ENCODE peak calls at places on chromosomes 6 and 20, in ten cellular contexts. I is cardiac muscle cell; N is PC-3; P is A549; C is CD4-positive, alpha-beta T cell; Y is uterus; L is kidney; G is keratinocyte; W is tibial artery; J is GM23338. R is an unnamed sample.

GRCh38 chr20:64216036-64216435 is 39.5 kb upstream of the PCMTD2 start:
- DNase-seq in L (no peak), W (no peak), I (no peak), N (no peak), Y (no peak), C (no peak), G (no peak), P (no peak), J (no peak), R (no peak)

GRCh38 chr6:162750776-162751175 is 23.0 kb downstream of the PACRG start:
- DNase-seq in N (peak; percentile 88), L (no peak), Y (no peak), W (no peak), I (no peak), G (no peak), P (no peak), J (no peak), C (no peak), R (no peak)

GRCh38 chr6:155880905-155881304 is 425.3 kb upstream of the NOX3 start:
- DNase-seq in G (no peak), I (no peak), J (no peak), L (no peak), Y (no peak), P (no peak), W (no peak), N (peak; percentile 55), C (no peak), R (no peak)

GRCh38 chr20:18632196-18632789 is 44.4 kb downstream of the DTD1 start:
- DNase-seq in L (peak; percentile 86), P (peak; percentile 63), Y (peak; percentile 79), N (peak; percentile 67), W (no peak), I (peak; percentile 81), J (peak; percentile 88), C (peak; percentile 6), G (peak; percentile 11), R (no peak)

GRCh38 chr6:128648022-128648598 is 127.7 kb upstream of the PTPRK start:
- DNase-seq in N (no peak), G (no peak), C (no peak), Y (no peak), I (peak; percentile 77), J (no peak), P (no peak), W (no peak), L (no peak), R (no peak)

GRCh38 chr20:1809121-1809520 is 86.1 kb upstream of the SIRPA start:
- DNase-seq in I (no peak), L (no peak), Y (no peak), J (no peak), P (peak; percentile 84), C (no peak), G (peak; percentile 90), N (peak; percentile 94), W (no peak), R (no peak)

GRCh38 chr6:19413323-19413722 is 423.8 kb upstream of the ID4 start:
- DNase-seq in P (no peak), G (no peak), I (no peak), Y (no peak), L (no peak), W (no peak), J (no peak), C (no peak), N (peak; percentile 76), R (no peak)

GRCh38 chr20:56187791-56188190 is 60.7 kb upstream of the MC3R start:
- DNase-seq in C (no peak), P (no peak), G (no peak), I (no peak), W (no peak), Y (no peak), N (peak; percentile 59), L (no peak), J (no peak), R (no peak)

GRCh38 chr6:150598401-150598800 is 1.3 kb upstream of the PLEKHG1 start:
- DNase-seq in N (no peak), G (no peak), Y (no peak), I (no peak), J (no peak), P (no peak), C (no peak), L (no peak), W (no peak), R (no peak)

GRCh38 chr6:150598858-150599198 is 857 bp upstream of the PLEKHG1 start:
- DNase-seq in Y (no peak), C (no peak), L (no peak), N (no peak), P (no peak), W (no peak), J (no peak), I (no peak), G (no peak), R (no peak)

GRCh38 chr6:150600003-150600301 is 267 bp downstream of the PLEKHG1 start:
- DNase-seq in N (no peak), I (no peak), P (no peak), G (no peak), Y (no peak), J (no peak), C (no peak), L (no peak), W (no peak), R (no peak)

GRCh38 chr6:150599199-150600002 is at the start of gene PLEKHG1:
- DNase-seq in L (peak; percentile 94), P (peak; percentile 34), N (peak; percentile 62), W (peak; percentile 74), Y (peak; percentile 69), J (peak; percentile 86), C (peak; percentile 10), G (no peak), I (peak; percentile 81), R (no peak)

DNA sequence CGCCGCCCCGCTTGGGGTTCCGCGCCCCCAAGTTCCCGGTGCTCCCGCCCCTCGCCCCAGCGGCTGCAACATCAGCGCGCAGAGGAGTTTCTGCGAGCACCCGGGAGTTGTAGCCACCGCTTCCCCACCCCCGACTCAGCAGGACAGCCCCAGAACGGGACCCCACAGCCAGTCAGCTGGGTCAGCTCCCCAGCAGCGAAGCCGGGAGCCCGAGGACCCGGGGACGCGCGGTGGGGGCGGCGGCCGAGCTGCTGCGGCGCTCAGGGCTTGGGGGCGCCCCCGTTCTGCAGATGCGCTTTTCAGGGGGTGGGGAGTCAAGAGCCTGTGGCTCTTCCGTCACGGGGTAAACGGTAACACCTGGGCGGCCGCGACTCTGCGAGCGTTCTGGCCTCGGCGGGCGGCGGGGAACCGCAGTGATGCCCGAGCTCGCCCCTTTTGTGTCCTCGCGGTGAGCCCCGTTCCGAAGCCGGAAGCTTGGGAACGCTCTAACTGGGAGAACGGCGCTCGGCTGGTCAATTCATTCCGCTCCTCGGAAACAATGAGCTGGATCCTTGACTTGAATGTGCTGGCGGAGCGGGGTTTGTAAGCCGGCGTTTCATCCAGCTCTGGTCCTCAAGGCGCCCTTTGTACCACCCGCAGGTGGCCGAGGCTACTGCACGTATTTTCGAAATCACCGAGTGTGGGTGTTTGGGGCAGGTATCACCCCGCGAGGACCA is 775 bp downstream of the PLEKHG1 start:
- DNase-seq in G (peak; percentile 26), W (peak; percentile 74), N (peak; percentile 75), L (peak; percentile 90), I (peak; percentile 86), J (peak; percentile 95), C (peak; percentile 37), Y (peak; percentile 63), P (peak; percentile 79), R (peak; percentile 23)
- H3K27ac ChIP-seq in G (no peak overlapping the region), W (no peak overlapping the region), N (no peak overlapping the region), L (peak overlapping the region; percentile 85), I (no peak overlapping the region), J (no peak overlapping the region), C (no peak overlapping the region), Y (peak overlapping the region; percentile 90), P (peak overlapping the region; percentile 62), R (peak overlapping the region; percentile 49)

DNA sequence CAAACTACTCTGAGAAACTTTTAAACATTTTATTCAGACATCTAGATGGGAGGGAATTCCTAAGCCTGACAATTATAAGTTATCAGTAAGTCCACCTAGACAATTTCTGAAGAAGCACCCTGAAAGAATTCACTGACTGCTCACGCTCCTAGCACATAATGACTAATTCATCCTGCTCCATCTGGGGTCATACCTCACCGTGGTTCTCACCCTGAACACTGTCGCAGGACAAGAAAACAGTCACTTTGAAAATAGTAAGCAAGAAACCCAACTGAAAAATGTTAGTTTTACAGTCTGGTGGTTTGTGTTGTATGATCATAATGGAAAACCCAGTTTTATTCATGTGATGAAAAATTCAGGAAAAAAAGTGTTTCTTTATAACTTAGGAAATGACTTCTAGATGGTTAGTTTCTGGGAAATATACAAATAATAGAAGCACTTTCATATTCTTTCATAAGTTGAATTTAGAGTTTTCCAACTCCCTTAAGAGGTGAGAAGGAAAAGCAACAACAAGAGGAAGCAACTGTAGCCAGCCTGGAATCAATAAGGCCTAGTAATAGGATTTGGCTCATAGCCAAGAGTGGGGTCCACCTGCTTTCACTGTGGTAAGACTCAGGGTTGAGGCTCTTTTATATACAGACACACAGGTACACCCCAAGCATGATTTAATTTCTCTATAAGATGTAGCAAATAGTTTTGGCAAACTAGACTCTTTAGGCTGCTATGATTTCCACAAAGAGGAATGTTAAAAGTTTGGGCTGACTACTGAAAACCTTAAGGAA is 94.1 kb downstream of the HIVEP2 start:
- DNase-seq in C (no peak), N (peak; percentile 39), I (peak; percentile 39), L (no peak), J (no peak), W (no peak), Y (no peak), G (no peak), P (no peak), R (no peak)
- H3K27ac ChIP-seq in C (peak overlapping the region; percentile 43), N (peak overlapping the region; percentile 96), I (no peak overlapping the region), L (no peak overlapping the region), J (no peak overlapping the region), W (peak overlapping the region; percentile 10), Y (peak overlapping the region; percentile 12), G (no peak overlapping the region), P (no peak overlapping the region), R (no peak overlapping the region)

GRCh38 chr6:157760137-157760536 is 62.9 kb upstream of the SNX9 start:
- DNase-seq in L (no peak), P (no peak), J (no peak), W (no peak), G (no peak), N (no peak), C (no peak), I (no peak), Y (no peak), R (no peak)
- H3K27ac ChIP-seq in L (no peak overlapping the region), P (peak overlapping the region; percentile 64), J (no peak overlapping the region), W (peak overlapping the region; percentile 74), G (peak overlapping the region; percentile 47), N (peak overlapping the region; percentile 89), C (no peak overlapping the region), I (no peak overlapping the region), Y (peak overlapping the region; percentile 91), R (peak overlapping the region; percentile 80)

GRCh38 chr20:52971498-52972189 is 514 bp upstream of the TSHZ2 start:
- DNase-seq in I (no peak), L (no peak), G (no peak), P (no peak), C (no peak), Y (no peak), J (peak; percentile 72), W (no peak), N (no peak), R (no peak)

GRCh38 chr20:52972965-52973819 is 1.0 kb downstream of the TSHZ2 start:
- DNase-seq in L (peak; percentile 71), C (peak; percentile 32), N (no peak), I (peak; percentile 69), G (no peak), J (peak; percentile 73), P (no peak), W (no peak), Y (peak; percentile 36), R (no peak)

GRCh38 chr20:52972190-52972937 is at the start of gene TSHZ2:
- DNase-seq in L (peak; percentile 81), G (no peak), I (peak; percentile 77), C (peak; percentile 50), P (no peak), N (no peak), Y (peak; percentile 59), J (no peak), W (peak; percentile 69), R (no peak)

GRCh38 chr20:52975024-52975732 is 3.0 kb downstream of the TSHZ2 start:
- DNase-seq in J (no peak), Y (no peak), L (no peak), C (peak; percentile 30), N (peak; percentile 38), I (peak; percentile 47), G (no peak), W (no peak), P (no peak), R (no peak)

DNA sequence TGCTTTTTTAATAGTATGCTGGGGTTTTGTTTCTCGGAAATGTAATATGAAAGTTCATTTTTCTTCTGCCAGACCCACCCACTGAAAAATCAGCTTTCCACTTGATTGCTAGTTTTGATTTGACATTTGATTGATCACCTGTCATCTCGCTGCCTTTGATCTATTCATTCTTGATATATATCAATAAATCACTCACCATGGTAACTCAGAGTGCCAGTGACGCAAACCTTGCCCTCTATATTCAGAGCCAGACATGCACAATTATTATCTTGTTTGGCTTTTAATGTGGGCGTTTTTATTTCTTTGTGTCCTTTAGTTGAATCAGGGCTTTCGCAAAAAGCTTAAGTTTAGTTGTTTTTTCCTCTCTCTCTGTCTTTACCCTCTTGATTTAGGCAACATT is 2.0 kb downstream of the TSHZ2 start:
- DNase-seq in C (peak; percentile 37), J (no peak), Y (no peak), P (no peak), N (no peak), G (no peak), L (no peak), I (no peak), W (no peak), R (no peak)
- H3K27ac ChIP-seq in C (peak overlapping the region; percentile 85), J (no peak overlapping the region), Y (peak overlapping the region; percentile 77), P (no peak overlapping the region), N (no peak overlapping the region), G (peak overlapping the region; percentile 69), L (no peak overlapping the region), I (no peak overlapping the region), W (no peak overlapping the region), R (no peak overlapping the region)

R was measured in thoracic aorta.